ENCODE peak calls at places on chromosomes 4 and X, in eight cellular contexts. O is RWPE1, X is cardiac muscle cell, S is chondrocyte, Y is fibroblast of mammary gland, J is NCI-H510A treated with DMSO at 0.1 percent for 48 hours, V is activated T-helper 1 cell treated with Interleukin-2 at 50 U/mL for 16 hours, D is fibroblast of gingiva. I is an unnamed sample.

GRCh38 chrX:139058831-139059495 is 347.4 kb upstream of the FGF13 start:
- DNase-seq in Y (peak; percentile 73), J (no peak), D (peak; percentile 2), S (no peak), V (no peak), O (peak; percentile 19), X (no peak), I (no peak)

GRCh38 chr4:38466401-38466800 is 197.6 kb upstream of the KLF3 start:
- DNase-seq in O (no peak), S (no peak), X (no peak), V (no peak), J (no peak), Y (peak; percentile 3), D (no peak), I (no peak)

GRCh38 chrX:40072246-40072645 is 25.5 kb downstream of the BCOR start:
- DNase-seq in S (peak; percentile 36), X (no peak), J (no peak), D (no peak), O (no peak), V (no peak), Y (no peak), I (no peak)

GRCh38 chr4:39118034-39118658 is 56.1 kb downstream of the KLHL5 start:
- DNase-seq in S (no peak), D (no peak), V (no peak), J (no peak), O (no peak), Y (no peak), X (no peak), I (no peak)

GRCh38 chr4:7189475-7190277 is 2.7 kb upstream of the SORCS2 start:
- DNase-seq in V (no peak), X (no peak), O (no peak), S (no peak), D (no peak), J (peak; percentile 28), Y (no peak), I (no peak)

GRCh38 chrX:81489987-81490386 is 288.1 kb downstream of the SH3BGRL start:
- DNase-seq in D (no peak), X (peak; percentile 0), V (no peak), J (no peak), S (no peak), Y (peak; percentile 3), O (no peak), I (no peak)

GRCh38 chr4:71857713-71858451 is 74.0 kb upstream of the GC start:
- DNase-seq in Y (no peak), X (peak; percentile 96), S (no peak), D (no peak), V (no peak), O (no peak), J (no peak), I (no peak)

GRCh38 chrX:97685753-97686152 is 802.0 kb downstream of the RPA4 start:
- DNase-seq in V (no peak), O (peak; percentile 20), S (no peak), J (peak; percentile 50), Y (peak; percentile 44), X (peak; percentile 61), D (peak; percentile 12), I (no peak)

GRCh38 chr4:81030617-81031388 is at the start of gene BMP3:
- DNase-seq in Y (no peak), X (peak; percentile 50), V (no peak), S (peak; percentile 86), J (peak; percentile 15), O (no peak), D (peak; percentile 33), I (no peak)

GRCh38 chrX:141902366-141902765 is 1.3 kb upstream of the MAGEC1 start:
- DNase-seq in V (no peak), J (no peak), Y (no peak), D (no peak), O (no peak), S (no peak), X (no peak), I (no peak)

GRCh38 chrX:39196192-39197102 is 395.2 kb downstream of the MID1IP1 start:
- DNase-seq in J (peak; percentile 79), D (no peak), V (no peak), S (no peak), Y (peak; percentile 85), X (peak; percentile 36), O (peak; percentile 28), I (no peak)

GRCh38 chrX:69102805-69103204 is 62.4 kb downstream of the PJA1 start:
- DNase-seq in O (no peak), Y (peak; percentile 25), X (no peak), D (no peak), S (no peak), V (no peak), J (no peak), I (no peak)

I was measured in CD14-positive monocyte.